ENCODE peak calls at places on chromosomes 6 and 20, in ten cellular contexts. One of them, this sample, is unnamed.

GRCh38 chr6:133218831-133219230 is 22.3 kb upstream of the EYA4 start:
- DNase-seq in CD8-positive, alpha-beta T cell: no peak
- DNase-seq in fibroblast of lung: no peak
- DNase-seq in naive thymus-derived CD4-positive, alpha-beta T cell: no peak
- DNase-seq in AG08396: no peak
- DNase-seq in ELF-1: no peak
- DNase-seq in GM03348: no peak
- DNase-seq in progenitor cell of endocrine pancreas: no peak
- DNase-seq in HCT116: no peak
- DNase-seq in nephron progenitor cell: no peak
- DNase-seq in this sample: no peak

GRCh38 chr20:59765599-59766177 is 161.3 kb downstream of the PHACTR3 start:
- DNase-seq in progenitor cell of endocrine pancreas: peak
- DNase-seq in nephron progenitor cell: peak
- DNase-seq in fibroblast of lung: no peak
- DNase-seq in GM03348: no peak
- DNase-seq in AG08396: no peak
- DNase-seq in CD8-positive, alpha-beta T cell: no peak
- DNase-seq in ELF-1: peak
- DNase-seq in HCT116: no peak
- DNase-seq in naive thymus-derived CD4-positive, alpha-beta T cell: no peak
- DNase-seq in this sample: no peak

GRCh38 chr6:124868476-124868875 is 93.8 kb upstream of the RNF217 start:
- DNase-seq in naive thymus-derived CD4-positive, alpha-beta T cell: no peak
- DNase-seq in fibroblast of lung: no peak
- DNase-seq in progenitor cell of endocrine pancreas: no peak
- DNase-seq in nephron progenitor cell: no peak
- DNase-seq in HCT116: no peak
- DNase-seq in ELF-1: no peak
- DNase-seq in GM03348: no peak
- DNase-seq in AG08396: no peak
- DNase-seq in CD8-positive, alpha-beta T cell: no peak
- DNase-seq in this sample: no peak

GRCh38 chr6:135937126-135937525 is 85.6 kb downstream of the PDE7B start:
- DNase-seq in GM03348: no peak
- DNase-seq in ELF-1: no peak
- DNase-seq in fibroblast of lung: no peak
- DNase-seq in CD8-positive, alpha-beta T cell: no peak
- DNase-seq in progenitor cell of endocrine pancreas: no peak
- DNase-seq in HCT116: no peak
- DNase-seq in AG08396: no peak
- DNase-seq in nephron progenitor cell: no peak
- DNase-seq in naive thymus-derived CD4-positive, alpha-beta T cell: no peak
- DNase-seq in this sample: no peak

GRCh38 chr6:170010665-170011232 is 259.3 kb downstream of the ERMARD start:
- DNase-seq in nephron progenitor cell: no peak
- DNase-seq in HCT116: no peak
- DNase-seq in fibroblast of lung: no peak
- DNase-seq in GM03348: no peak
- DNase-seq in ELF-1: no peak
- DNase-seq in AG08396: no peak
- DNase-seq in progenitor cell of endocrine pancreas: no peak
- DNase-seq in naive thymus-derived CD4-positive, alpha-beta T cell: no peak
- DNase-seq in CD8-positive, alpha-beta T cell: no peak
- DNase-seq in this sample: no peak

GRCh38 chr6:4913705-4914411 is 90.0 kb downstream of the RPP40 start:
- DNase-seq in nephron progenitor cell: no peak
- DNase-seq in CD8-positive, alpha-beta T cell: no peak
- DNase-seq in progenitor cell of endocrine pancreas: no peak
- DNase-seq in fibroblast of lung: no peak
- DNase-seq in naive thymus-derived CD4-positive, alpha-beta T cell: no peak
- DNase-seq in HCT116: no peak
- DNase-seq in ELF-1: no peak
- DNase-seq in AG08396: no peak
- DNase-seq in GM03348: no peak
- DNase-seq in this sample: no peak

GRCh38 chr6:24125980-24126379 is at the start of gene NRSN1:
- DNase-seq in CD8-positive, alpha-beta T cell: no peak
- DNase-seq in nephron progenitor cell: peak
- DNase-seq in ELF-1: peak
- DNase-seq in GM03348: no peak
- DNase-seq in progenitor cell of endocrine pancreas: peak
- DNase-seq in AG08396: no peak
- DNase-seq in HCT116: no peak
- DNase-seq in naive thymus-derived CD4-positive, alpha-beta T cell: no peak
- DNase-seq in fibroblast of lung: no peak
- DNase-seq in this sample: peak

GRCh38 chr20:53963670-53964466 is 106.5 kb downstream of the BCAS1 start:
- DNase-seq in naive thymus-derived CD4-positive, alpha-beta T cell: no peak
- DNase-seq in HCT116: no peak
- DNase-seq in CD8-positive, alpha-beta T cell: no peak
- DNase-seq in GM03348: no peak
- DNase-seq in nephron progenitor cell: no peak
- DNase-seq in AG08396: no peak
- DNase-seq in progenitor cell of endocrine pancreas: no peak
- DNase-seq in fibroblast of lung: no peak
- DNase-seq in ELF-1: no peak
- DNase-seq in this sample: no peak

GRCh38 chr20:20603339-20603990 is 109.0 kb downstream of the RALGAPA2 start:
- DNase-seq in progenitor cell of endocrine pancreas: no peak
- DNase-seq in HCT116: no peak
- DNase-seq in AG08396: no peak
- DNase-seq in ELF-1: no peak
- DNase-seq in CD8-positive, alpha-beta T cell: peak
- DNase-seq in GM03348: no peak
- DNase-seq in fibroblast of lung: no peak
- DNase-seq in nephron progenitor cell: peak
- DNase-seq in naive thymus-derived CD4-positive, alpha-beta T cell: no peak
- DNase-seq in this sample: no peak

GRCh38 chr20:14712302-14712739 is 374.9 kb upstream of the FLRT3 start:
- DNase-seq in ELF-1: peak
- DNase-seq in HCT116: no peak
- DNase-seq in AG08396: peak
- DNase-seq in progenitor cell of endocrine pancreas: no peak
- DNase-seq in GM03348: no peak
- DNase-seq in naive thymus-derived CD4-positive, alpha-beta T cell: no peak
- DNase-seq in nephron progenitor cell: no peak
- DNase-seq in CD8-positive, alpha-beta T cell: no peak
- DNase-seq in fibroblast of lung: peak
- DNase-seq in this sample: no peak

GRCh38 chr6:104123227-104123626 is 736.5 kb downstream of the HACE1 start:
- DNase-seq in HCT116: no peak
- DNase-seq in GM03348: no peak
- DNase-seq in progenitor cell of endocrine pancreas: no peak
- DNase-seq in naive thymus-derived CD4-positive, alpha-beta T cell: no peak
- DNase-seq in nephron progenitor cell: no peak
- DNase-seq in AG08396: no peak
- DNase-seq in CD8-positive, alpha-beta T cell: no peak
- DNase-seq in fibroblast of lung: no peak
- DNase-seq in ELF-1: peak
- DNase-seq in this sample: no peak